ENCODE peak calls at places on chromosome 16, in seven cellular contexts. One of them, this sample, is unnamed.
A peak's percentile ranks its signal among the peaks of the same experiment; 100 is the strongest.

GRCh38 chr16:56950881-56951771 is 10.6 kb upstream of the CETP start:
- DNase-seq in A673: peak; percentile 64
- DNase-seq in heart right ventricle: peak; percentile 26
- DNase-seq in PC-9: no peak
- DNase-seq in RWPE1: no peak
- DNase-seq in colonic mucosa: peak; percentile 37
- DNase-seq in PC-3: peak; percentile 23
- DNase-seq in this sample: peak; percentile 41

GRCh38 chr16:70472786-70473433 is 18.5 kb downstream of the FCSK start:
- DNase-seq in heart right ventricle: no peak
- DNase-seq in A673: no peak
- DNase-seq in RWPE1: no peak
- DNase-seq in PC-9: no peak
- DNase-seq in colonic mucosa: no peak
- DNase-seq in PC-3: no peak
- DNase-seq in this sample: no peak

GRCh38 chr16:49158029-49158642 is 123.5 kb downstream of the CBLN1 start:
- DNase-seq in heart right ventricle: peak; percentile 28
- DNase-seq in RWPE1: peak; percentile 57
- DNase-seq in PC-3: peak; percentile 45
- DNase-seq in colonic mucosa: peak; percentile 32
- DNase-seq in A673: peak; percentile 33
- DNase-seq in PC-9: no peak
- DNase-seq in this sample: no peak

GRCh38 chr16:54657709-54658102 is 273.0 kb upstream of the IRX5 start:
- DNase-seq in A673: no peak
- DNase-seq in heart right ventricle: no peak
- DNase-seq in PC-9: no peak
- DNase-seq in RWPE1: no peak
- DNase-seq in PC-3: no peak
- DNase-seq in colonic mucosa: no peak
- DNase-seq in this sample: no peak

GRCh38 chr16:8326234-8326633 is 264.1 kb downstream of the TMEM114 start:
- DNase-seq in colonic mucosa: no peak
- DNase-seq in PC-3: no peak
- DNase-seq in heart right ventricle: no peak
- DNase-seq in RWPE1: no peak
- DNase-seq in PC-9: no peak
- DNase-seq in A673: no peak
- DNase-seq in this sample: no peak

GRCh38 chr16:61929801-61930200 is 106.4 kb downstream of the CDH8 start:
- DNase-seq in PC-3: peak; percentile 79
- DNase-seq in A673: no peak
- DNase-seq in heart right ventricle: no peak
- DNase-seq in RWPE1: no peak
- DNase-seq in PC-9: no peak
- DNase-seq in colonic mucosa: no peak
- DNase-seq in this sample: no peak

GRCh38 chr16:27270389-27270788 is 1.8 kb upstream of the NSMCE1 start:
- DNase-seq in heart right ventricle: no peak
- DNase-seq in PC-3: no peak
- DNase-seq in RWPE1: no peak
- DNase-seq in colonic mucosa: no peak
- DNase-seq in A673: no peak
- DNase-seq in PC-9: no peak
- DNase-seq in this sample: no peak

GRCh38 chr16:24838554-24839266 is 7.1 kb upstream of the SLC5A11 start:
- DNase-seq in PC-3: peak; percentile 30
- DNase-seq in heart right ventricle: no peak
- DNase-seq in RWPE1: no peak
- DNase-seq in PC-9: peak; percentile 53
- DNase-seq in A673: peak; percentile 14
- DNase-seq in colonic mucosa: peak; percentile 25
- DNase-seq in this sample: no peak

GRCh38 chr16:80580109-80580832 is 39.5 kb downstream of the DYNLRB2 start:
- DNase-seq in RWPE1: no peak
- DNase-seq in PC-3: peak; percentile 26
- DNase-seq in PC-9: no peak
- DNase-seq in colonic mucosa: no peak
- DNase-seq in heart right ventricle: no peak
- DNase-seq in A673: no peak
- DNase-seq in this sample: peak; percentile 46

GRCh38 chr16:28497386-28497785 is 2.9 kb downstream of the APOBR start:
- DNase-seq in RWPE1: no peak
- DNase-seq in heart right ventricle: no peak
- DNase-seq in colonic mucosa: no peak
- DNase-seq in PC-3: no peak
- DNase-seq in PC-9: no peak
- DNase-seq in A673: no peak
- DNase-seq in this sample: no peak

GRCh38 chr16:57277586-57277985 is 6.9 kb downstream of the PLLP start:
- DNase-seq in RWPE1: peak; percentile 99
- DNase-seq in PC-3: peak; percentile 96
- DNase-seq in A673: no peak
- DNase-seq in PC-9: peak; percentile 97
- DNase-seq in heart right ventricle: no peak
- DNase-seq in colonic mucosa: peak; percentile 48
- DNase-seq in this sample: peak; percentile 42

GRCh38 chr16:74752756-74753155 is 21.9 kb downstream of the FA2H start:
- DNase-seq in PC-3: no peak
- DNase-seq in RWPE1: no peak
- DNase-seq in heart right ventricle: no peak
- DNase-seq in A673: no peak
- DNase-seq in PC-9: no peak
- DNase-seq in colonic mucosa: no peak
- DNase-seq in this sample: no peak

GRCh38 chr16:8543258-8543657 is 47.1 kb downstream of the TMEM114 start:
- DNase-seq in A673: no peak
- DNase-seq in RWPE1: no peak
- DNase-seq in colonic mucosa: no peak
- DNase-seq in PC-3: no peak
- DNase-seq in PC-9: no peak
- DNase-seq in heart right ventricle: no peak
- DNase-seq in this sample: no peak

GRCh38 chr16:600781-601180 is 10.9 kb downstream of the RAB40C start:
- DNase-seq in heart right ventricle: no peak
- DNase-seq in PC-9: no peak
- DNase-seq in colonic mucosa: no peak
- DNase-seq in RWPE1: no peak
- DNase-seq in PC-3: no peak
- DNase-seq in A673: no peak
- DNase-seq in this sample: no peak

GRCh38 chr16:85551319-85551978 is 61.7 kb upstream of the GSE1 start:
- DNase-seq in heart right ventricle: no peak
- DNase-seq in colonic mucosa: peak; percentile 66
- DNase-seq in PC-3: no peak
- DNase-seq in A673: no peak
- DNase-seq in RWPE1: no peak
- DNase-seq in PC-9: no peak
- DNase-seq in this sample: no peak

GRCh38 chr16:68884867-68885266 is 41.5 kb downstream of the TANGO6 start:
- DNase-seq in PC-9: no peak
- DNase-seq in RWPE1: no peak
- DNase-seq in A673: peak; percentile 83
- DNase-seq in PC-3: no peak
- DNase-seq in heart right ventricle: no peak
- DNase-seq in colonic mucosa: no peak
- DNase-seq in this sample: no peak

GRCh38 chr16:19001788-19002187 is 18.1 kb downstream of the TMC7 start:
- DNase-seq in PC-3: peak; percentile 98
- DNase-seq in RWPE1: peak; percentile 34
- DNase-seq in PC-9: no peak
- DNase-seq in heart right ventricle: no peak
- DNase-seq in colonic mucosa: no peak
- DNase-seq in A673: peak; percentile 6
- DNase-seq in this sample: no peak

DNA sequence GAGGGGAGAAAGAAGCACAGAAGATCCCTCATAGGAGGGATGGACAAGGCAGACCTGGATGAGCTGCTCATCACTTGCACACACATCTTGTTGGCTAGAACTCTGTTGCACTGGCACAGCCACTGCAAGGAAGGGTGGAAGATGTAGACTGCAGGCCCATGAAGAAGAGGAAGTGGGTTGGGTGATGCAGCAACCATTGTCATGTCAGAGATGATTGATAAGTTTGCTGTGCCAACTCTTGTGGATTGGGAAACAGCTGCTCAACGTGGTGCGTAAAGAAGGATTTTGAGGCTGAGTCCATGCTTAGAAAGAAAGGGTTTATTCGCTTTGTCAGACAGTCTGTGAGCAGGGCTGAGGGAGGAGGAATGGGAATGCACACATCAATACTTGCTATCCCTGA is 161.4 kb upstream of the MPHOSPH6 start:
- DNase-seq in A673: no peak
- DNase-seq in PC-9: no peak
- DNase-seq in RWPE1: no peak
- DNase-seq in heart right ventricle: no peak
- DNase-seq in PC-3: no peak
- DNase-seq in colonic mucosa: no peak
- DNase-seq in this sample: no peak
- H3K27ac ChIP-seq in A673: no peak overlapping the region
- H3K27ac ChIP-seq in PC-9: no peak overlapping the region
- H3K27ac ChIP-seq in RWPE1: no peak overlapping the region
- H3K27ac ChIP-seq in heart right ventricle: no peak overlapping the region
- H3K27ac ChIP-seq in PC-3: no peak overlapping the region
- H3K27ac ChIP-seq in colonic mucosa: no peak overlapping the region
- H3K27ac ChIP-seq in this sample: no peak overlapping the region

GRCh38 chr16:2062801-2063200 is 15.0 kb downstream of the TSC2 start:
- DNase-seq in PC-3: no peak
- DNase-seq in RWPE1: no peak
- DNase-seq in A673: no peak
- DNase-seq in heart right ventricle: no peak
- DNase-seq in colonic mucosa: no peak
- DNase-seq in PC-9: no peak
- DNase-seq in this sample: no peak

GRCh38 chr16:2060346-2060745 is 12.6 kb downstream of the TSC2 start:
- DNase-seq in PC-9: no peak
- DNase-seq in heart right ventricle: no peak
- DNase-seq in PC-3: no peak
- DNase-seq in A673: no peak
- DNase-seq in RWPE1: no peak
- DNase-seq in colonic mucosa: no peak
- DNase-seq in this sample: no peak

GRCh38 chr16:2061023-2061422 is 13.2 kb downstream of the TSC2 start:
- DNase-seq in PC-9: no peak
- DNase-seq in A673: no peak
- DNase-seq in PC-3: no peak
- DNase-seq in RWPE1: no peak
- DNase-seq in colonic mucosa: no peak
- DNase-seq in heart right ventricle: no peak
- DNase-seq in this sample: no peak

GRCh38 chr16:2063861-2064260 is 16.1 kb downstream of the TSC2 start:
- DNase-seq in PC-9: no peak
- DNase-seq in colonic mucosa: no peak
- DNase-seq in A673: no peak
- DNase-seq in PC-3: no peak
- DNase-seq in heart right ventricle: no peak
- DNase-seq in RWPE1: no peak
- DNase-seq in this sample: no peak

DNA sequence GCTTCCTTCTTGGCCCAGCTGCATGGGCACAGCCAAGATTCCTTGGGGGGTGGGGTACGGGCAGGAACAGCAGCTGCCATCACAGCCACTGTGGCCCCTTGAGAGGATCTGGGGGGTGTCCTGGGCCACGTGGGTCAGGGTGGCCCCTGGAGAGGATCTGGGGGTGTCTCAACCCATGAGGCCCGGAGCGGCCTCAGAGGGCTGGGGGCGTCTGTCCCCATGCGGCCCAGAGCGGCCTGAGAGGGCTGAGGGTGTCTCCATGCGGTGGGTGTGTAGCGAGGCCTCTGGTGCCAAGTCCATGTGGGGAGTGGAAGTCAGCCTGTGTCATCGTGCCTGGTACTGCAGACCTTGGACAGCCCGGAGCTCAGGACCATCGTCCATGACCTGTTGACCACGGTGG is 13.7 kb downstream of the TSC2 start:
- DNase-seq in PC-3: no peak
- DNase-seq in colonic mucosa: no peak
- DNase-seq in heart right ventricle: no peak
- DNase-seq in RWPE1: no peak
- DNase-seq in PC-9: no peak
- DNase-seq in A673: no peak
- DNase-seq in this sample: no peak
- H3K27ac ChIP-seq in PC-3: no peak overlapping the region
- H3K27ac ChIP-seq in colonic mucosa: no peak overlapping the region
- H3K27ac ChIP-seq in heart right ventricle: no peak overlapping the region
- H3K27ac ChIP-seq in RWPE1: no peak overlapping the region
- H3K27ac ChIP-seq in PC-9: no peak overlapping the region
- H3K27ac ChIP-seq in A673: no peak overlapping the region
- H3K27ac ChIP-seq in this sample: no peak overlapping the region

GRCh38 chr16:4801051-4801961 is 1.1 kb downstream of the ROGDI start:
- DNase-seq in A673: no peak
- DNase-seq in colonic mucosa: no peak
- DNase-seq in heart right ventricle: no peak
- DNase-seq in PC-3: no peak
- DNase-seq in RWPE1: no peak
- DNase-seq in PC-9: no peak
- DNase-seq in this sample: no peak

GRCh38 chr16:4801962-4802658 is at the start of gene ROGDI:
- DNase-seq in colonic mucosa: peak; percentile 96
- DNase-seq in A673: peak; percentile 33
- DNase-seq in PC-9: peak; percentile 87
- DNase-seq in PC-3: peak; percentile 80
- DNase-seq in heart right ventricle: peak; percentile 76
- DNase-seq in RWPE1: peak; percentile 88
- DNase-seq in this sample: peak; percentile 85

GRCh38 chr16:4805231-4805630 is 2.8 kb upstream of the ROGDI start:
- DNase-seq in RWPE1: no peak
- DNase-seq in PC-3: no peak
- DNase-seq in A673: no peak
- DNase-seq in heart right ventricle: peak; percentile 53
- DNase-seq in PC-9: no peak
- DNase-seq in colonic mucosa: no peak
- DNase-seq in this sample: no peak

GRCh38 chr16:4802659-4803287 is 340 bp upstream of the ROGDI start:
- DNase-seq in A673: peak; percentile 92
- DNase-seq in heart right ventricle: peak; percentile 94
- DNase-seq in RWPE1: peak; percentile 99
- DNase-seq in colonic mucosa: peak; percentile 93
- DNase-seq in PC-9: peak; percentile 82
- DNase-seq in PC-3: peak; percentile 82
- DNase-seq in this sample: peak; percentile 87

GRCh38 chr16:4803479-4804243 is 1.2 kb upstream of the ROGDI start:
- DNase-seq in heart right ventricle: no peak
- DNase-seq in PC-3: no peak
- DNase-seq in A673: no peak
- DNase-seq in PC-9: no peak
- DNase-seq in RWPE1: no peak
- DNase-seq in colonic mucosa: no peak
- DNase-seq in this sample: no peak
- H3K27ac ChIP-seq in heart right ventricle: no peak overlapping the region
- H3K27ac ChIP-seq in PC-3: no peak overlapping the region
- H3K27ac ChIP-seq in A673: no peak overlapping the region
- H3K27ac ChIP-seq in PC-9: peak overlapping the region; percentile 55
- H3K27ac ChIP-seq in RWPE1: peak overlapping the region; percentile 98
- H3K27ac ChIP-seq in colonic mucosa: peak overlapping the region; percentile 97
- H3K27ac ChIP-seq in this sample: no peak overlapping the region

DNA sequence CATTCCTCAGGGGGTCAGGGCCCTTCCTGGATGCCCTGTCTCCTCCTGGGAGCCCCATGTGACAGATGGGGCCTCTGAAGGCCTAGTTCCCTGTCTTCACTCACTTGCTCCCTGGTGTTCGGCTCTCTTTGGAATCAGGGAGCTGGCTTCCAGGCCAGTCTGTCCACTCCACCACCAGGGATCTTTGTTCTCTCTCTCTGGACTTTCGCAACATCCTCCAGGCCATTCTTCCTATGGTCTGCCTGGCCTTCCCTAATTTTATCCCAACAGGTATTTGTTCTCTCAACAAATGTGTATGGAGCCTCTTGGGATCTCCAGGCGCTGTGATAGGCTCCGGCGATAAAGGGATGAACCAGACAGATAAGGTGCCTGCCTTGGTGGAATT is 286.4 kb downstream of the CPPED1 start:
- DNase-seq in PC-3: no peak
- DNase-seq in A673: no peak
- DNase-seq in RWPE1: no peak
- DNase-seq in colonic mucosa: no peak
- DNase-seq in PC-9: no peak
- DNase-seq in heart right ventricle: no peak
- DNase-seq in this sample: no peak
- H3K27ac ChIP-seq in PC-3: no peak overlapping the region
- H3K27ac ChIP-seq in A673: no peak overlapping the region
- H3K27ac ChIP-seq in RWPE1: no peak overlapping the region
- H3K27ac ChIP-seq in colonic mucosa: no peak overlapping the region
- H3K27ac ChIP-seq in PC-9: no peak overlapping the region
- H3K27ac ChIP-seq in heart right ventricle: no peak overlapping the region
- H3K27ac ChIP-seq in this sample: no peak overlapping the region

This sample was measured in CD4-positive, alpha-beta T cell.